ENCODE peak calls at places on chromosomes 3 and 15, in five cellular contexts. One of them, this sample, is unnamed.

GRCh38 chr3:30124435-30125390 is 481.7 kb upstream of the TGFBR2 start:
- DNase-seq in dorsolateral prefrontal cortex: no peak
- DNase-seq in PC-9: peak; percentile 17
- DNase-seq in AG09319: no peak
- DNase-seq in mammary epithelial cell: peak; percentile 83
- DNase-seq in this sample: no peak

GRCh38 chr3:36124118-36124796 is 256.0 kb upstream of the STAC start:
- DNase-seq in dorsolateral prefrontal cortex: no peak
- DNase-seq in PC-9: peak; percentile 40
- DNase-seq in AG09319: peak; percentile 36
- DNase-seq in mammary epithelial cell: peak; percentile 65
- DNase-seq in this sample: no peak

GRCh38 chr3:14234197-14235002 is 55.8 kb downstream of the LSM3 start:
- DNase-seq in dorsolateral prefrontal cortex: no peak
- DNase-seq in mammary epithelial cell: peak; percentile 58
- DNase-seq in AG09319: no peak
- DNase-seq in PC-9: peak; percentile 82
- DNase-seq in this sample: no peak

GRCh38 chr15:51240066-51240465 is 98.3 kb downstream of the CYP19A1 start:
- DNase-seq in dorsolateral prefrontal cortex: no peak
- DNase-seq in PC-9: no peak
- DNase-seq in mammary epithelial cell: no peak
- DNase-seq in AG09319: no peak
- DNase-seq in this sample: no peak

GRCh38 chr3:119360736-119361462 is 66.7 kb downstream of the ARHGAP31 start:
- DNase-seq in dorsolateral prefrontal cortex: no peak
- DNase-seq in mammary epithelial cell: no peak
- DNase-seq in AG09319: no peak
- DNase-seq in PC-9: no peak
- DNase-seq in this sample: no peak

GRCh38 chr3:47578119-47578630 is 490 bp downstream of the CSPG5 start:
- DNase-seq in dorsolateral prefrontal cortex: no peak
- DNase-seq in mammary epithelial cell: no peak
- DNase-seq in PC-9: peak; percentile 15
- DNase-seq in AG09319: no peak
- DNase-seq in this sample: no peak

GRCh38 chr3:143287403-143287802 is 167.8 kb downstream of the CHST2 start:
- DNase-seq in AG09319: no peak
- DNase-seq in mammary epithelial cell: no peak
- DNase-seq in dorsolateral prefrontal cortex: no peak
- DNase-seq in PC-9: no peak
- DNase-seq in this sample: no peak

GRCh38 chr3:26070854-26071253 is 281.0 kb downstream of the OXSM start:
- DNase-seq in PC-9: no peak
- DNase-seq in AG09319: no peak
- DNase-seq in dorsolateral prefrontal cortex: no peak
- DNase-seq in mammary epithelial cell: no peak
- DNase-seq in this sample: no peak

GRCh38 chr15:45522931-45523331 is 376 bp upstream of the SLC30A4 start:
- DNase-seq in dorsolateral prefrontal cortex: peak; percentile 35
- DNase-seq in PC-9: no peak
- DNase-seq in mammary epithelial cell: peak; percentile 35
- DNase-seq in AG09319: no peak
- DNase-seq in this sample: no peak

GRCh38 chr3:139100821-139101220 is 56.1 kb upstream of the PRR23C start:
- DNase-seq in dorsolateral prefrontal cortex: no peak
- DNase-seq in mammary epithelial cell: no peak
- DNase-seq in AG09319: no peak
- DNase-seq in PC-9: no peak
- DNase-seq in this sample: no peak

GRCh38 chr3:46536758-46537157 is 29.3 kb downstream of the LRRC2 start:
- DNase-seq in PC-9: no peak
- DNase-seq in AG09319: no peak
- DNase-seq in mammary epithelial cell: no peak
- DNase-seq in dorsolateral prefrontal cortex: no peak
- DNase-seq in this sample: no peak

GRCh38 chr15:57312323-57313133 is 63.8 kb upstream of the CGNL1 start:
- DNase-seq in mammary epithelial cell: no peak
- DNase-seq in dorsolateral prefrontal cortex: no peak
- DNase-seq in AG09319: no peak
- DNase-seq in PC-9: no peak
- DNase-seq in this sample: no peak

GRCh38 chr3:114496874-114497273 is 203.0 kb downstream of the TIGIT start:
- DNase-seq in mammary epithelial cell: no peak
- DNase-seq in dorsolateral prefrontal cortex: no peak
- DNase-seq in AG09319: peak; percentile 49
- DNase-seq in PC-9: peak; percentile 49
- DNase-seq in this sample: no peak

GRCh38 chr3:183966361-183966791 is 51.3 kb downstream of the ABCC5 start:
- DNase-seq in dorsolateral prefrontal cortex: no peak
- DNase-seq in PC-9: peak; percentile 83
- DNase-seq in AG09319: no peak
- DNase-seq in mammary epithelial cell: peak; percentile 2
- DNase-seq in this sample: no peak

GRCh38 chr3:142808103-142808917 is 80.6 kb downstream of the PCOLCE2 start:
- DNase-seq in AG09319: peak; percentile 16
- DNase-seq in PC-9: peak; percentile 20
- DNase-seq in dorsolateral prefrontal cortex: no peak
- DNase-seq in mammary epithelial cell: peak; percentile 89
- DNase-seq in this sample: no peak

GRCh38 chr3:56915969-56916586 is 114.3 kb upstream of the ARHGEF3 start:
- DNase-seq in mammary epithelial cell: no peak
- DNase-seq in AG09319: no peak
- DNase-seq in dorsolateral prefrontal cortex: no peak
- DNase-seq in PC-9: no peak
- DNase-seq in this sample: no peak

GRCh38 chr3:64160000-64160690 is 65.1 kb downstream of the PRICKLE2 start:
- DNase-seq in AG09319: no peak
- DNase-seq in PC-9: no peak
- DNase-seq in dorsolateral prefrontal cortex: no peak
- DNase-seq in mammary epithelial cell: no peak
- DNase-seq in this sample: no peak

GRCh38 chr3:65005481-65005880 is 317.7 kb upstream of the ADAMTS9 start:
- DNase-seq in dorsolateral prefrontal cortex: no peak
- DNase-seq in AG09319: no peak
- DNase-seq in PC-9: no peak
- DNase-seq in mammary epithelial cell: no peak
- DNase-seq in this sample: no peak

GRCh38 chr3:122681294-122682015 is 816 bp downstream of the PARP14 start:
- DNase-seq in PC-9: no peak
- DNase-seq in dorsolateral prefrontal cortex: no peak
- DNase-seq in mammary epithelial cell: no peak
- DNase-seq in AG09319: no peak
- DNase-seq in this sample: no peak

GRCh38 chr3:30683769-30684168 is 77.4 kb downstream of the TGFBR2 start:
- DNase-seq in PC-9: no peak
- DNase-seq in AG09319: no peak
- DNase-seq in mammary epithelial cell: no peak
- DNase-seq in dorsolateral prefrontal cortex: no peak
- DNase-seq in this sample: no peak

GRCh38 chr3:196076721-196077120 is 5.2 kb downstream of the TFRC start:
- DNase-seq in dorsolateral prefrontal cortex: no peak
- DNase-seq in mammary epithelial cell: no peak
- DNase-seq in AG09319: no peak
- DNase-seq in PC-9: no peak
- DNase-seq in this sample: no peak

GRCh38 chr3:98893740-98894139 is 7.8 kb downstream of the DCBLD2 start:
- DNase-seq in mammary epithelial cell: no peak
- DNase-seq in PC-9: no peak
- DNase-seq in dorsolateral prefrontal cortex: no peak
- DNase-seq in AG09319: no peak
- DNase-seq in this sample: no peak

GRCh38 chr3:82058809-82059208 is 297.4 kb upstream of the GBE1 start:
- DNase-seq in dorsolateral prefrontal cortex: no peak
- DNase-seq in AG09319: no peak
- DNase-seq in mammary epithelial cell: peak; percentile 26
- DNase-seq in PC-9: no peak
- DNase-seq in this sample: no peak

GRCh38 chr3:45105855-45106655 is 40.1 kb downstream of the CDCP1 start:
- DNase-seq in PC-9: no peak
- DNase-seq in mammary epithelial cell: peak; percentile 90
- DNase-seq in dorsolateral prefrontal cortex: no peak
- DNase-seq in AG09319: peak; percentile 59
- DNase-seq in this sample: no peak

GRCh38 chr3:40782086-40782721 is 257.4 kb downstream of the ZNF621 start:
- DNase-seq in AG09319: no peak
- DNase-seq in PC-9: no peak
- DNase-seq in mammary epithelial cell: no peak
- DNase-seq in dorsolateral prefrontal cortex: no peak
- DNase-seq in this sample: no peak

GRCh38 chr3:20511863-20512262 is 325.9 kb upstream of the SGO1 start:
- DNase-seq in dorsolateral prefrontal cortex: no peak
- DNase-seq in mammary epithelial cell: peak; percentile 47
- DNase-seq in AG09319: peak; percentile 44
- DNase-seq in PC-9: no peak
- DNase-seq in this sample: no peak

GRCh38 chr15:41490355-41490754 is 3.3 kb upstream of the ITPKA start:
- DNase-seq in mammary epithelial cell: peak; percentile 95
- DNase-seq in AG09319: peak; percentile 86
- DNase-seq in PC-9: no peak
- DNase-seq in dorsolateral prefrontal cortex: no peak
- DNase-seq in this sample: no peak

DNA sequence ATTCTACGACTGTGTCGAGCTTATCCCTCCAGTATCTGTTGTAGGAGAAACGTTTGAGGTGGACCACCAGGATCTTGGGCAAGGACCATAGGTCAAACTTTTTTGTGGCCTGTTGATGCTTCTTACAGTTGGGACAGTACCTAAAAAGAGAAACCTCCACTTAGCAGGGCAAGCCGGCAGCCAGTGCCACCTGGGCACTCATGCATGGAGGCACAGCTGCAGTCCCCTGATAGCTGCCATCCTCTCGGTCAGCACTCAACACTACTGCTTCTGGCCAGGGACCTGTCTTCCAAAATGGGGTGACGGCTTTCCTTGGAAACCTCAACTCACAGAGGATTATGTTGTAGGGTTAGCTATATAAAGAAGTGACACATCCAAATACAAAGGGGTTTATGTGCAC is 7.0 kb upstream of the C3orf62 start:
- DNase-seq in dorsolateral prefrontal cortex: no peak
- DNase-seq in PC-9: no peak
- DNase-seq in mammary epithelial cell: no peak
- DNase-seq in AG09319: no peak
- DNase-seq in this sample: no peak
- TF ChIP-seq CTCF in dorsolateral prefrontal cortex: no peak
- TF ChIP-seq CTCF in PC-9: no peak
- TF ChIP-seq CTCF in mammary epithelial cell: no peak
- TF ChIP-seq CTCF in AG09319: no peak
- TF ChIP-seq CTCF in this sample: no peak

GRCh38 chr3:126659915-126660886 is 5.3 kb upstream of the TXNRD3 start:
- DNase-seq in dorsolateral prefrontal cortex: no peak
- DNase-seq in PC-9: no peak
- DNase-seq in AG09319: no peak
- DNase-seq in mammary epithelial cell: peak; percentile 6
- DNase-seq in this sample: no peak
- TF ChIP-seq CTCF in dorsolateral prefrontal cortex: no peak
- TF ChIP-seq CTCF in PC-9: no peak
- TF ChIP-seq CTCF in AG09319: peak; percentile 16
- TF ChIP-seq CTCF in mammary epithelial cell: peak; percentile 34
- TF ChIP-seq CTCF in this sample: no peak

DNA sequence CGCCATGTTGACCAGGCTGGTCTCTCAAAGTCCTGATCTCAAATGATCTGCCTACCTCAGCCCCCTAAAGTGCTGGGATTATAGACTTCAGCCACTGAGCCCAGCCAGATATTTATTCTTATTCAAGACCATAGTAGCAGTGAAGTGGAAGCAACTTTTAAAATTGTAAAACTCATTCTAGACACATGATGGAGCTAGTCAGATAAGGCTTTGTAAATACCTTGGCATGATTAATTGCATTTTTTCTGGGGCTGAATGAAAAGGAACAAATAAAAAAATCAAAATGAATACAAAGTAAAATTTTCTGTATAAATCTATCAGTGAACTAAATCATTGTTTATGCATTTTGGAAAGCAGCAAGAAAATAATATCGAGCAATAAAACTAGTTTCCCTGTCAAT is 4.1 kb upstream of the MYO1E start:
- DNase-seq in PC-9: no peak
- DNase-seq in AG09319: no peak
- DNase-seq in dorsolateral prefrontal cortex: no peak
- DNase-seq in mammary epithelial cell: no peak
- DNase-seq in this sample: no peak
- TF ChIP-seq CTCF in PC-9: peak; percentile 39
- TF ChIP-seq CTCF in AG09319: peak; percentile 12
- TF ChIP-seq CTCF in dorsolateral prefrontal cortex: peak; percentile 44
- TF ChIP-seq CTCF in mammary epithelial cell: no peak
- TF ChIP-seq CTCF in this sample: no peak

GRCh38 chr15:70431854-70432253 is 331.5 kb downstream of the UACA start:
- DNase-seq in PC-9: no peak
- DNase-seq in mammary epithelial cell: no peak
- DNase-seq in dorsolateral prefrontal cortex: no peak
- DNase-seq in AG09319: no peak
- DNase-seq in this sample: no peak
- TF ChIP-seq CTCF in PC-9: no peak
- TF ChIP-seq CTCF in mammary epithelial cell: no peak
- TF ChIP-seq CTCF in dorsolateral prefrontal cortex: no peak
- TF ChIP-seq CTCF in AG09319: no peak
- TF ChIP-seq CTCF in this sample: no peak

GRCh38 chr3:107432646-107433045 is 55.4 kb downstream of the CCDC54 start:
- DNase-seq in mammary epithelial cell: no peak
- DNase-seq in dorsolateral prefrontal cortex: no peak
- DNase-seq in AG09319: no peak
- DNase-seq in PC-9: no peak
- DNase-seq in this sample: no peak

GRCh38 chr3:107438671-107439070 is 61.4 kb downstream of the CCDC54 start:
- DNase-seq in dorsolateral prefrontal cortex: no peak
- DNase-seq in PC-9: no peak
- DNase-seq in AG09319: no peak
- DNase-seq in mammary epithelial cell: no peak
- DNase-seq in this sample: no peak

GRCh38 chr3:107432013-107432515 is 54.8 kb downstream of the CCDC54 start:
- DNase-seq in AG09319: no peak
- DNase-seq in PC-9: peak; percentile 15
- DNase-seq in mammary epithelial cell: peak; percentile 31
- DNase-seq in dorsolateral prefrontal cortex: no peak
- DNase-seq in this sample: no peak

GRCh38 chr3:107431298-107432012 is 54.2 kb downstream of the CCDC54 start:
- DNase-seq in AG09319: no peak
- DNase-seq in mammary epithelial cell: peak; percentile 55
- DNase-seq in PC-9: peak; percentile 76
- DNase-seq in dorsolateral prefrontal cortex: peak; percentile 64
- DNase-seq in this sample: no peak

GRCh38 chr3:107436029-107436428 is 58.8 kb downstream of the CCDC54 start:
- DNase-seq in mammary epithelial cell: no peak
- DNase-seq in PC-9: no peak
- DNase-seq in dorsolateral prefrontal cortex: no peak
- DNase-seq in AG09319: no peak
- DNase-seq in this sample: no peak
- TF ChIP-seq CTCF in mammary epithelial cell: no peak
- TF ChIP-seq CTCF in PC-9: no peak
- TF ChIP-seq CTCF in dorsolateral prefrontal cortex: no peak
- TF ChIP-seq CTCF in AG09319: no peak
- TF ChIP-seq CTCF in this sample: no peak

DNA sequence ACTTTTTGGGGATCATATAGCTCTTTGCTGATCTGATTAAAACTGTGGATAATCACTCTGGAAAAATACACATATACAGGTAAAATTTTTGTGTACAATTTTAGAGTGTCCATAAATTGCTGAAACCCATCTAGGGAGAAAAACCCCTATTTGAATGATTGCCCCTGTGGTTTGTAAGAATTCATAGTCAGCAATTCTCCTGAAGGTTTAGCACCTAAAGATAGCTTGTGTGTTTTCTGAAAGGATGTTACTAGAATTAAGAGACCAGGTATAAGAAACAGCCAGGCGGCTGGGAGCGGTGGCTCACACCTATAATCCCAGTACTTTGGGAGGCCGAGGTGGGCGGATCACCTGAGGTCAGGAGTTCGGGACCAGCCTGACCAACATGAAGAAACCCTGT is 106.8 kb upstream of the RAP2B start:
- DNase-seq in AG09319: no peak
- DNase-seq in mammary epithelial cell: no peak
- DNase-seq in PC-9: no peak
- DNase-seq in dorsolateral prefrontal cortex: no peak
- DNase-seq in this sample: no peak
- TF ChIP-seq CTCF in AG09319: no peak
- TF ChIP-seq CTCF in mammary epithelial cell: no peak
- TF ChIP-seq CTCF in PC-9: no peak
- TF ChIP-seq CTCF in dorsolateral prefrontal cortex: no peak
- TF ChIP-seq CTCF in this sample: no peak